ENCODE peak calls at places on chromosomes 12 and 14, in four cellular contexts. S is heart right ventricle, V is epithelial cell of esophagus, P is lower leg skin. L is an unnamed sample.

GRCh38 chr12:111412830-111413441 is 7.2 kb downstream of the SH2B3 start:
- DNase-seq in S (no peak), V (no peak), P (no peak), L (no peak)

GRCh38 chr12:40170593-40170992 is 54.2 kb upstream of the LRRK2 start:
- DNase-seq in S (no peak), V (no peak), P (no peak), L (no peak)

GRCh38 chr12:130775953-130776856 is 60.1 kb upstream of the RIMBP2 start:
- DNase-seq in S (peak), V (peak), P (peak), L (no peak)

GRCh38 chr12:77079631-77080030 is 14.3 kb upstream of the E2F7 start:
- DNase-seq in S (no peak), V (no peak), P (no peak), L (no peak)

GRCh38 chr12:51391047-51391837 is at the start of gene GALNT6:
- DNase-seq in S (peak), V (peak), P (no peak), L (peak)

GRCh38 chr12:93130371-93131049 is 201.4 kb upstream of the EEA1 start:
- DNase-seq in S (no peak), V (no peak), P (no peak), L (no peak)

GRCh38 chr12:111434049-111434448 is 28.3 kb downstream of the SH2B3 start:
- DNase-seq in S (no peak), V (no peak), P (no peak), L (no peak)

GRCh38 chr14:53432378-53432802 is 279.3 kb upstream of the DDHD1 start:
- DNase-seq in S (no peak), V (peak), P (no peak), L (peak)

GRCh38 chr12:27952510-27952909 is 20.0 kb downstream of the PTHLH start:
- DNase-seq in S (no peak), V (no peak), P (no peak), L (no peak)

GRCh38 chr12:109772622-109773321 is 59.1 kb downstream of the FAM222A start:
- DNase-seq in S (no peak), V (no peak), P (no peak), L (no peak)

GRCh38 chr12:124515981-124516380 is 51.4 kb downstream of the NCOR2 start:
- DNase-seq in S (peak), V (no peak), P (no peak), L (no peak)

GRCh38 chr12:57694459-57695019 is 607 bp downstream of the OS9 start:
- DNase-seq in S (no peak), V (peak), P (no peak), L (peak)

GRCh38 chr12:6824962-6825381 is 3.2 kb upstream of the P3H3 start:
- DNase-seq in S (no peak), V (peak), P (no peak), L (no peak)

GRCh38 chr12:85821216-85821615 is 15.0 kb downstream of the RASSF9 start:
- DNase-seq in S (no peak), V (no peak), P (no peak), L (no peak)

GRCh38 chr14:50839048-50839447 is 8.1 kb upstream of the NIN start:
- DNase-seq in S (no peak), V (peak), P (no peak), L (peak)

GRCh38 chr12:92133166-92133565 is 12.5 kb downstream of the BTG1 start:
- DNase-seq in S (no peak), V (no peak), P (no peak), L (no peak)

GRCh38 chr12:39723831-39724230 is 104.2 kb upstream of the ABCD2 start:
- DNase-seq in S (no peak), V (peak), P (no peak), L (peak)

GRCh38 chr12:106112094-106112822 is 26.5 kb downstream of the NUAK1 start:
- DNase-seq in S (no peak), V (peak), P (peak), L (no peak)

GRCh38 chr12:23209793-23210192 is 584.8 kb downstream of the ETNK1 start:
- DNase-seq in S (no peak), V (peak), P (no peak), L (no peak)

GRCh38 chr12:92561543-92561899 is 141.3 kb upstream of the PLEKHG7 start:
- DNase-seq in S (no peak), V (no peak), P (no peak), L (peak)

GRCh38 chr14:38187475-38187874 is 20.2 kb upstream of the SSTR1 start:
- DNase-seq in S (no peak), V (peak), P (peak), L (no peak)

GRCh38 chr14:104579507-104579906 is at the start of gene C14orf180:
- DNase-seq in S (peak), V (no peak), P (no peak), L (no peak)

GRCh38 chr14:36241183-36241582 is 64.7 kb upstream of the PTCSC3 start:
- DNase-seq in S (no peak), V (peak), P (no peak), L (no peak)
- TF ChIP-seq CTCF in S (no peak), V (peak), P (no peak), L (no peak)

GRCh38 chr12:79307340-79307739 is 383.4 kb downstream of the PAWR start:
- DNase-seq in S (no peak), V (no peak), P (no peak), L (no peak)

DNA sequence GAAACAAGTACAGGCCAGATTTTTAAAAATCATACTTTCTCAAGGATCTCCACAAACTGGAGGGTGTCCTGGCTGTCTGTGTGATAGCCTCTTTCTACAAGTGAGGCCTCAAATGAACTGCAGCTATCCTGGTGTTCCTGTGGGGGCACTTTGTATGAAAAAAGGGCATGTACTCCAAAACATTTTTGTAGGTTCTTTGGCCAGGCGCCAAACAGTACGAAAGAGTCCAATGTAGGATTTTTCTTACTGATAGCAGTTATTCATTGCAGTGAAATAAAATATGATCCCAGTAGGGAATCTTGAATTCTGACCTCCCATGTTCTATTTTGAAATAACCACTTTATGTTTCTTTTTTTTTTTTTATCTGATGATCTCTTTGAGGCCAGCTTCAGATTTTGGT is 381.7 kb downstream of the PAWR start:
- DNase-seq in S (no peak), V (no peak), P (no peak), L (no peak)
- H3K4me3 ChIP-seq in S (no peak), V (no peak), P (no peak), L (no peak)

DNA sequence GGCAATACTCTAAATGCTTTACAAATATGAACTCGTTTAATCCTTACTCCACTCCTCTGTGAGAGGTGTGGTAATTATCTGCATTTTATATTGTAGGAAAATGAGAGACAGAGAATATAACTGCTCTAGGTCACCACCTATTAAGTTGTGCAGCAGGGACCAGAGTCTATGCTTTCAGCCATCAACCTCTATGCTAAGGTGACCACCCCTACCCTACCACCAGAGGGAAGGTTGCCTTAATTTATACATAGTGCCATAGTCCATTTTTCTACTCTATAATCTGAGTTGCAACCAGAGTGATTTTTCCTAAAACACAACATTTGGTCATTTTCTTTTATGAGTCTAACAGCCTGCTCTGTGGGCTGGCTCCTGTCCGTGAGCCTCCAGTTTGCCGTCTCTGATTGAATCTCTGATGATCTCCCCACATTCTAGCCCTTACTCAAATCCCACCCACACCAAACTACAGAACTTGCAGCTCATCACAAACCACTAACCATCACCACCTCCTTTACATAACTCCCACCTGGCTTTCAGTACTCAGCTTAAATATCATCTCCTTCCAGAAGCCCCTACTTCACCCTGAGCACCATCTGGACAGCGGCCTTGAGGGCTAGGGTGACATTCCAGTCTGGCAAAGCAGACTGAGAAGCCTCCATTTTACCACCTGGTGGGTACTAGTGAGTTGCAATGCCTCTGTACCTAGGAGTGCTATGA is 126.6 kb downstream of the PPM1H start:
- DNase-seq in S (no peak), V (no peak), P (no peak), L (peak)
- TF ChIP-seq CTCF in S (no peak), V (no peak), P (no peak), L (no peak)

DNA sequence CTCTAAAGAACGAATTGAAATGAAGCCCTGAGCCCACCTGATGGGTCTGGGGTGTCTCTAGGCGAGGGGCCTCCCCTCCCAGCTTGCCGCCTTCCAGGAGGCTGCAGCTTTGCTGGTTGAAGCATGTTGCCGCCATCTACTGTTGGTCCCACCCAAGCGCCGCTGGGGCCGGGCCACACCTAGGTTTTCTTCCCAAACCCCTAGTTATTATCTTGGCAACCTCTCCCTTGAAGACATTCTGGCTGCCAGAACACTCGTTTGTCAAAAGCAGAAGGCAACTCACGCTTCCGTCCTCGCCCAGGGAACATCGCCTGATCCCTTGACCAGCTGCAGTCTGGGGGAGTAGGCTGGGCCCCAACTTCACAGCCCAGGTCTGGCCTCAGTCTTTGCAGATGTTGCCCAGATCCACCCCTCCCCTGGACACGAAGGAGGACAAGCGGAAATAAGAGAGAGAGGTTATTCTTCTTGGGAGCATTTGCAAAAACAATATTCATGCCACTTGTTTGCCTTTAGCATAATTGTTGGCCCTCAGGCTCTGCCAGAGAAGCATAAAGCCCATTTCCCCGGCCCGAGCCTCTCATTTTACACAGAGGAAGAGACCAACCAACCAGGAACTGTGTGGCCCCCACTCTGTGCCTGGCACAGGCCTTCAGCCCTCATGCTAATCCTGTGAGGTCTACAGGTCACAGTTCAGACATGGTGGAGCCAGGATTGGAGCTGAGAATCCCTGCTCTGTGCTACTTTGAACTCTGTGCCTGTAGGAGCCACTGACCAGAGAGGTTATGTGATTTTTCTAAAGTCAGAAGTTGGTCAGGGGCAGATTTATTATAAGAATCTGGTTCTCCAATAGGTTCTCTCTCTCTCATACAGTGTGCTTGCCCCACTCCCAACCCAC is 6.7 kb downstream of the EMP1 start:
- DNase-seq in S (peak), V (no peak), P (peak), L (peak)
- H3K4me3 ChIP-seq in S (peak), V (no peak), P (no peak), L (no peak)

GRCh38 chr14:97777622-97778021 is 980.4 kb downstream of the VRK1 start:
- DNase-seq in S (no peak), V (no peak), P (no peak), L (peak)
- TF ChIP-seq CTCF in S (no peak), V (no peak), P (no peak), L (peak)

DNA sequence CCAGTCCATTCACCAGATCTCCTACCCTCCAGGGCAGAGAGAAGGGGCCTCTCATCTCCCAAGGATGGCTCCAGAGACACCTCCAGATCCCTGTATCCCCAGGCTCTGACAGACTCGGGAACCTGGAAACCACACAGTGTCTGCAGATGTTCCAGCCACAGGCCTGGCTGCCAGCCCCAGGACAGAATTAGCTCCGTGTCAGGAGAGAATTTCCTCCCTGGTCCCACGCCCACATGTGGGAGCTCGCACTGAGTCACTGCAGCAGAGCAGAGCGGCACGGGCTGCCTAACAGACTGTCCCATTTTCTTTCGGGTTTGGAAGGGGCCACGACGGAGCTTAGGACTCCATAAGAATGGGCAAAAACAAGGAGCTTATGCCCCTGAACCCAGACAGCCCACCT is 33.6 kb downstream of the CMKLR1 start:
- DNase-seq in S (peak), V (peak), P (peak), L (no peak)
- H3K4me3 ChIP-seq in S (peak), V (no peak), P (no peak), L (no peak)

DNA sequence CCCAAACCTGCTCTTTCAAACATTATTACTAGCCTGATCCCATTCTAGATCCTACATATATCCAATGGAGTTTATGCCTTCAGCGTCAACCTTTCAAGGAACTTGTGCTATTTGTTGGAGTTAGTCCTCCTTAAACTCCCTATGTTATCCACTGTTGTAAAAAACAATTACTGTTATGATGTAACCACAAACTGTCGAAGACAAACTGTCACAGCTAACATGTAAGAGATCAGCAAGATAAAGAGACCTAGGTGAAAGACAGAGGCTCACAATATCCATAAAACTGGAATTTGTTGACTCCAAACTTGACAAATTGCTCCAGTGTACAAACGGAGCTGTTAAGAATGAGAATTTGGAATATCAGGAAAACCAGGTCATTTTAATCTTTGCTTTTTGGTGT is 70.7 kb downstream of the CDK17 start:
- DNase-seq in S (no peak), V (no peak), P (no peak), L (no peak)
- TF ChIP-seq CTCF in S (no peak), V (no peak), P (no peak), L (no peak)

GRCh38 chr12:104796475-104796862 is 161.6 kb downstream of the SLC41A2 start:
- DNase-seq in S (no peak), V (no peak), P (no peak), L (no peak)

GRCh38 chr12:104793280-104793679 is 164.8 kb downstream of the SLC41A2 start:
- DNase-seq in S (no peak), V (no peak), P (no peak), L (no peak)

GRCh38 chr12:104792570-104792969 is 165.5 kb downstream of the SLC41A2 start:
- DNase-seq in S (no peak), V (peak), P (peak), L (no peak)

GRCh38 chr12:104790296-104791125 is 167.6 kb downstream of the SLC41A2 start:
- DNase-seq in S (peak), V (no peak), P (no peak), L (peak)

DNA sequence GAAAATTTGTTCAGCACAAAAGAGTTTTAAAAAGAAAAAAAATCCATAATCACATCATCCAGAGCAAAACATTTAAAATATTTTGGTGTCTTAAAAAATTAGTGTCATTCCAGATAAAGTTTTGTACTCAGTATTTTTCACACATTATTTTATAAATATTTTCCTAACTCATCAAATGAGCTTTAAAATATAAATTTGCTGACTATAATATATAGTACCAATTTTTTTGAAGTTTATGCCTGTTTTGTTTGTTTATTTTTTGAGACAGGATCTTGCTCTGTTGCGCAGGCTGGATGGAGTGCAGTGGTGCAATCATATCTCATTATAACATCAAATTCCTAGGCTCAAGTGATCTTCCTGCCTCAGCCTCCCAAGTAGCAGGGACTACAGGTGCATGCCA is 164.1 kb downstream of the SLC41A2 start:
- DNase-seq in S (no peak), V (no peak), P (no peak), L (no peak)
- H3K4me3 ChIP-seq in S (no peak), V (no peak), P (no peak), L (no peak)

GRCh38 chr12:26629864-26630263 is 203.1 kb downstream of the ITPR2 start:
- DNase-seq in S (no peak), V (no peak), P (no peak), L (no peak)

GRCh38 chr12:26628234-26628633 is 204.8 kb downstream of the ITPR2 start:
- DNase-seq in S (no peak), V (peak), P (no peak), L (no peak)

GRCh38 chr12:26632746-26633145 is 200.2 kb downstream of the ITPR2 start:
- DNase-seq in S (no peak), V (no peak), P (no peak), L (no peak)

GRCh38 chr12:26631846-26632245 is 201.1 kb downstream of the ITPR2 start:
- DNase-seq in S (no peak), V (no peak), P (no peak), L (no peak)

DNA sequence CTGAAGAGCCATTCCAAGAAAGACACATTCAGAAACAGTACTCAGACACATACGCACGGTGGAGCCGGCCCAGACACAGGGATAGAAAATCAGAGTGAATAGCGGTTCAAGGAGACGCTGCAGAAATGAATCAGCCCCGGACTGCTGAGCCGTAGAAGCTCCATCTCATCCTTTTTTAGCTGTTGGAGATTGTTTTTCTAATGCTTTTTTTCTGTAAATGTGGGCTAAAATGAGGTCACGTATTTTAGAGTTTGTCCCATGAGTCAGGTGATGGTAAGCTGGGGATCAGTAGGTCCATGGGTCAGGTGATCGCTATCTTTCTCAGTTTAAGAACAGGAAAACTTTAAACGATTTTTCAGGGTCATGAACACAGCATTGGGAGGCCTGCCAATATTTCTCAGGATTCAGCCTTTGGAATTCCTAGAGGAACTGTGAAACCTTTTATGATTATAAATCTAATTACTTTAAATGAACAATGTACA is 202.4 kb downstream of the ITPR2 start:
- DNase-seq in S (no peak), V (no peak), P (no peak), L (no peak)
- TF ChIP-seq CTCF in S (no peak), V (no peak), P (no peak), L (no peak)

L was measured in GM12865.